ENCODE peak calls at places on chromosome 21, in nine cellular contexts. K, Q, U, N, C, D, J, Z and A are unnamed samples.

GRCh38 chr21:25508364-25508763 is 98.9 kb downstream of the MRPL39 start:
- DNase-seq in C (no peak), N (no peak), J (no peak), Z (no peak), U (no peak), D (no peak), K (no peak), Q (no peak), A (no peak)

GRCh38 chr21:44647222-44647552 is 973 bp downstream of the KRTAP10-11 start:
- DNase-seq in U (no peak), C (no peak), D (no peak), N (no peak), J (no peak), K (no peak), Q (no peak), Z (no peak), A (no peak)

GRCh38 chr21:35635261-35635660 is 425.1 kb downstream of the SETD4 start:
- DNase-seq in K (no peak), U (peak), Q (no peak), N (peak), Z (no peak), J (no peak), C (no peak), D (no peak), A (no peak)

GRCh38 chr21:15514073-15514946 is 215.5 kb upstream of the USP25 start:
- DNase-seq in D (no peak), C (no peak), K (peak), Q (no peak), U (no peak), J (no peak), Z (no peak), N (no peak), A (no peak)

GRCh38 chr21:41958886-41959563 is 5.2 kb upstream of the C2CD2 start:
- DNase-seq in C (no peak), J (no peak), Z (no peak), U (no peak), K (no peak), Q (no peak), D (no peak), N (no peak), A (no peak)

GRCh38 chr21:43024737-43025136 is 50.4 kb downstream of the PKNOX1 start:
- DNase-seq in N (no peak), Z (no peak), D (no peak), C (no peak), K (no peak), Q (no peak), J (no peak), U (peak), A (no peak)

GRCh38 chr21:23016617-23017016 is 2018.4 kb downstream of the NCAM2 start:
- DNase-seq in K (peak), D (no peak), Z (no peak), J (no peak), Q (no peak), N (no peak), C (peak), U (no peak), A (no peak)

GRCh38 chr21:44773291-44773932 is 28.2 kb downstream of the UBE2G2 start:
- DNase-seq in Z (no peak), K (peak), C (peak), U (no peak), J (no peak), N (no peak), D (no peak), Q (no peak), A (peak)

GRCh38 chr21:44018127-44018526 is 6.0 kb downstream of the TRAPPC10 start:
- DNase-seq in J (no peak), Z (no peak), U (no peak), N (no peak), Q (no peak), K (no peak), C (no peak), D (no peak), A (no peak)

GRCh38 chr21:35138665-35139381 is 89.7 kb upstream of the RUNX1 start:
- DNase-seq in J (no peak), U (peak), C (no peak), Q (no peak), N (peak), D (no peak), Z (no peak), K (peak), A (no peak)

GRCh38 chr21:17270234-17270633 is 242.6 kb upstream of the CXADR start:
- DNase-seq in K (peak), Q (no peak), U (peak), C (no peak), Z (peak), D (peak), J (no peak), N (peak), A (no peak)
- TF ChIP-seq CTCF in K (peak), Q (no peak), U (peak), C (peak), Z (peak), D (no peak), J (peak), N (peak), A (peak)

GRCh38 chr21:29164330-29164942 is 34.0 kb downstream of the MAP3K7CL start:
- DNase-seq in U (peak), N (peak), C (no peak), D (peak), J (no peak), Z (no peak), K (peak), Q (no peak), A (no peak)
- TF ChIP-seq CTCF in U (peak), N (peak), C (peak), D (peak), J (peak), Z (peak), K (peak), Q (no peak), A (peak)

DNA sequence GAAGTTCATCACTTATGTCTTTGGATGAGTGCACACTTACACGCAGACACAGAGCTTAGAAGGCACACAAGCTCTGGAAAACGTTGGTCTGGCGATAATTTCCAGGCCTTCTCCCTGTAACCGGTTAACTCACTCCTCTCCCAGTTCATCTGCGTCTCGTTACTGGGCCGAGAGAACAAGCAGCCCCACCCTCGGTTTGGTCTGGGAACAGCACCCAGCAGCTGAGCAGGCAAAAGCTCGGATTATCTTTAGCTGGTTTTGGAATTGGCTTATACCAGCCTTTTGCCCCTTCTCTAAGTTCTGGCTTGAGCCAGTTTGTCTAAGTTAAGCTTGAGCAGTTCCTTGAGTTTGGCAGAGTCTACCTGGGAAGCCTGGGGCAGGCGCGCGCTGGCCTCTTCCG is 27.3 kb upstream of the COL6A1 start:
- DNase-seq in J (no peak), C (no peak), D (no peak), Z (no peak), K (no peak), N (peak), Q (no peak), U (peak), A (no peak)
- TF ChIP-seq CTCF in J (no peak), C (no peak), D (peak), Z (peak), K (no peak), N (peak), Q (no peak), U (peak), A (peak)

DNA sequence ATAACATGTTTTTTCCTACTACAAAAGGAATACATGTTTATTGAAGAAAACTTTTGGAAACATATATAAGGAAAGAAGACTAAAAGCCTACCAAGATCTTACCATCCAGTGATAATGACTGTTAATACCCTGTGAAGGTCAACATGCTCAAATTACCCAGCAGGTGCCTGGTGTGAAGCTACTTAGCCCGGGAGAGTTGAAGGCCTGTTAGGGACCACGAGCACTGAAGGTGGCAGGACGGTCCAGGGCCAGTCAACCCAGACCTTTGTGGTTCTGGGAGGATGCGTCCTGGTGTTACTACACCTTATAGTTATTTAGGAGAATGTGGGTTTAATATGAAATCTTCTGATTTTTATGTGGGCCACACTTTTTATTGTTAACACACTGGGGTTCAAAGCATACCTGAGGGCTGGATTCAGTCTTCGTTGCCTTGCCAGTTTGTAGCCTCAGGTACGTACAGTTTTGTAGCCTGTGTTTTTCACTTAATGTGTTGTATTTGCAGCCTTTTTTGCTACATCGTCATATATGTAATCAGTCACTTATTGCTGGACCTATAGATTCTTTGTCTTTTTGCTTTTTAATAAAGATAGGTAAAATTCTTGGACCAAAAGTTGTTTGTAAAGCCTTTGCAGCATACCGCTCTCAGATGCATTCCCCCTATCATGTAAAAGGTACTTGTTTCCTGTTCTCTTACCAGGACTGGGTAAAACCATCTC is 9.8 kb downstream of the ITSN1 start:
- DNase-seq in Z (no peak), N (no peak), J (no peak), K (no peak), C (no peak), D (no peak), Q (no peak), U (no peak), A (no peak)
- TF ChIP-seq CTCF in Z (no peak), N (no peak), J (no peak), K (no peak), C (no peak), D (no peak), Q (no peak), U (no peak), A (no peak)

GRCh38 chr21:38654580-38654979 is 151.1 kb upstream of the ETS2 start:
- DNase-seq in J (no peak), N (no peak), Q (no peak), K (no peak), U (no peak), D (no peak), C (no peak), Z (no peak), A (no peak)
- TF ChIP-seq CTCF in J (no peak), N (no peak), Q (no peak), K (no peak), U (no peak), D (no peak), C (no peak), Z (no peak), A (peak)